ENCODE peak calls at places on chromosomes 1 and 21, in four cellular contexts. One of them, this sample, is unnamed.

GRCh38 chr1:226457307-226457712 is 49.4 kb upstream of the PARP1 start:
- DNase-seq in epithelial cell of esophagus: no peak
- DNase-seq in stimulated activated naive CD4-positive, alpha-beta T cell: peak
- DNase-seq in right atrium auricular region: no peak
- DNase-seq in this sample: no peak

GRCh38 chr21:26637346-26637745 is 64.3 kb upstream of the CYYR1 start:
- DNase-seq in epithelial cell of esophagus: peak
- DNase-seq in stimulated activated naive CD4-positive, alpha-beta T cell: no peak
- DNase-seq in right atrium auricular region: no peak
- DNase-seq in this sample: no peak

GRCh38 chr1:90926971-90927370 is 94.9 kb downstream of the ZNF644 start:
- DNase-seq in epithelial cell of esophagus: no peak
- DNase-seq in stimulated activated naive CD4-positive, alpha-beta T cell: no peak
- DNase-seq in right atrium auricular region: no peak
- DNase-seq in this sample: no peak

GRCh38 chr1:66583021-66583420 is 49.1 kb downstream of the SGIP1 start:
- DNase-seq in epithelial cell of esophagus: no peak
- DNase-seq in stimulated activated naive CD4-positive, alpha-beta T cell: no peak
- DNase-seq in right atrium auricular region: no peak
- DNase-seq in this sample: no peak

GRCh38 chr1:175842545-175842944 is 99.2 kb upstream of the TNR start:
- DNase-seq in epithelial cell of esophagus: no peak
- DNase-seq in stimulated activated naive CD4-positive, alpha-beta T cell: no peak
- DNase-seq in right atrium auricular region: no peak
- DNase-seq in this sample: no peak

GRCh38 chr21:15498455-15498854 is 231.3 kb upstream of the USP25 start:
- DNase-seq in epithelial cell of esophagus: peak
- DNase-seq in stimulated activated naive CD4-positive, alpha-beta T cell: no peak
- DNase-seq in right atrium auricular region: no peak
- DNase-seq in this sample: no peak

GRCh38 chr1:170162385-170163226 is 16.8 kb downstream of the NTMT2 start:
- DNase-seq in epithelial cell of esophagus: peak
- DNase-seq in stimulated activated naive CD4-positive, alpha-beta T cell: no peak
- DNase-seq in right atrium auricular region: peak
- DNase-seq in this sample: peak

GRCh38 chr1:28087614-28088167 is 719 bp downstream of the EYA3 start:
- DNase-seq in epithelial cell of esophagus: peak
- DNase-seq in stimulated activated naive CD4-positive, alpha-beta T cell: no peak
- DNase-seq in right atrium auricular region: no peak
- DNase-seq in this sample: peak

GRCh38 chr1:43143441-43143888 is 28.6 kb downstream of the EBNA1BP2 start:
- DNase-seq in epithelial cell of esophagus: no peak
- DNase-seq in stimulated activated naive CD4-positive, alpha-beta T cell: no peak
- DNase-seq in right atrium auricular region: no peak
- DNase-seq in this sample: no peak

GRCh38 chr1:16117369-16117768 is 38.5 kb downstream of the EPHA2 start:
- DNase-seq in epithelial cell of esophagus: no peak
- DNase-seq in stimulated activated naive CD4-positive, alpha-beta T cell: no peak
- DNase-seq in right atrium auricular region: no peak
- DNase-seq in this sample: peak

GRCh38 chr1:190169311-190170067 is 308.2 kb downstream of the BRINP3 start:
- DNase-seq in epithelial cell of esophagus: peak
- DNase-seq in stimulated activated naive CD4-positive, alpha-beta T cell: no peak
- DNase-seq in right atrium auricular region: no peak
- DNase-seq in this sample: no peak

GRCh38 chr1:195218428-195219212 is 1389.6 kb downstream of the KCNT2 start:
- DNase-seq in epithelial cell of esophagus: no peak
- DNase-seq in stimulated activated naive CD4-positive, alpha-beta T cell: no peak
- DNase-seq in right atrium auricular region: no peak
- DNase-seq in this sample: no peak

GRCh38 chr1:215453440-215453839 is 113.7 kb upstream of the KCTD3 start:
- DNase-seq in epithelial cell of esophagus: no peak
- DNase-seq in stimulated activated naive CD4-positive, alpha-beta T cell: no peak
- DNase-seq in right atrium auricular region: no peak
- DNase-seq in this sample: no peak

GRCh38 chr1:2459757-2460156 is 16.3 kb upstream of the PLCH2 start:
- DNase-seq in epithelial cell of esophagus: no peak
- DNase-seq in stimulated activated naive CD4-positive, alpha-beta T cell: no peak
- DNase-seq in right atrium auricular region: no peak
- DNase-seq in this sample: no peak

GRCh38 chr1:51697160-51697559 is 80.3 kb downstream of the OSBPL9 start:
- DNase-seq in epithelial cell of esophagus: peak
- DNase-seq in stimulated activated naive CD4-positive, alpha-beta T cell: no peak
- DNase-seq in right atrium auricular region: no peak
- DNase-seq in this sample: no peak

GRCh38 chr1:47374501-47374900 is 40.9 kb downstream of the CMPK1 start:
- DNase-seq in epithelial cell of esophagus: no peak
- DNase-seq in stimulated activated naive CD4-positive, alpha-beta T cell: no peak
- DNase-seq in right atrium auricular region: no peak
- DNase-seq in this sample: no peak

GRCh38 chr1:65630855-65631254 is 161.8 kb upstream of the PDE4B start:
- DNase-seq in epithelial cell of esophagus: no peak
- DNase-seq in stimulated activated naive CD4-positive, alpha-beta T cell: no peak
- DNase-seq in right atrium auricular region: no peak
- DNase-seq in this sample: peak

GRCh38 chr1:10626781-10627410 is 152.1 kb downstream of the PEX14 start:
- DNase-seq in epithelial cell of esophagus: peak
- DNase-seq in stimulated activated naive CD4-positive, alpha-beta T cell: no peak
- DNase-seq in right atrium auricular region: no peak
- DNase-seq in this sample: no peak

GRCh38 chr1:29297476-29297875 is 61.2 kb downstream of the PTPRU start:
- DNase-seq in epithelial cell of esophagus: no peak
- DNase-seq in stimulated activated naive CD4-positive, alpha-beta T cell: no peak
- DNase-seq in right atrium auricular region: no peak
- DNase-seq in this sample: no peak

GRCh38 chr1:240712014-240712731 is 100.2 kb upstream of the GREM2 start:
- DNase-seq in epithelial cell of esophagus: no peak
- DNase-seq in stimulated activated naive CD4-positive, alpha-beta T cell: no peak
- DNase-seq in right atrium auricular region: no peak
- DNase-seq in this sample: peak

GRCh38 chr1:225482489-225482950 is 54.7 kb upstream of the LBR start:
- DNase-seq in epithelial cell of esophagus: no peak
- DNase-seq in stimulated activated naive CD4-positive, alpha-beta T cell: no peak
- DNase-seq in right atrium auricular region: peak
- DNase-seq in this sample: peak

GRCh38 chr21:16534408-16535099 is 804.8 kb downstream of the USP25 start:
- DNase-seq in epithelial cell of esophagus: peak
- DNase-seq in stimulated activated naive CD4-positive, alpha-beta T cell: no peak
- DNase-seq in right atrium auricular region: peak
- DNase-seq in this sample: peak

GRCh38 chr1:111739984-111740765 is 980 bp upstream of the INKA2 start:
- DNase-seq in epithelial cell of esophagus: peak
- DNase-seq in stimulated activated naive CD4-positive, alpha-beta T cell: no peak
- DNase-seq in right atrium auricular region: peak
- DNase-seq in this sample: peak

This sample was measured in AG20443.